ENCODE peak calls at places on chromosome X, in five cellular contexts. One of them, this sample, is unnamed.

GRCh38 chrX:16946361-16946964 is at the start of gene REPS2:
- DNase-seq in HTR-8/SVneo: peak; percentile 84
- DNase-seq in EL: peak; percentile 52
- DNase-seq in iris pigment epithelial cell: peak; percentile 53
- DNase-seq in PC-3: peak; percentile 82
- DNase-seq in this sample: peak; percentile 64

GRCh38 chrX:17596546-17597205 is 140.6 kb upstream of the SCML1 start:
- DNase-seq in HTR-8/SVneo: no peak
- DNase-seq in iris pigment epithelial cell: no peak
- DNase-seq in EL: peak; percentile 42
- DNase-seq in PC-3: no peak
- DNase-seq in this sample: no peak

GRCh38 chrX:112704226-112704625 is 24.5 kb upstream of the LHFPL1 start:
- DNase-seq in HTR-8/SVneo: no peak
- DNase-seq in PC-3: no peak
- DNase-seq in iris pigment epithelial cell: no peak
- DNase-seq in EL: no peak
- DNase-seq in this sample: no peak

GRCh38 chrX:53686151-53686885 is at the start of gene HUWE1:
- DNase-seq in iris pigment epithelial cell: peak; percentile 60
- DNase-seq in PC-3: peak; percentile 75
- DNase-seq in HTR-8/SVneo: peak; percentile 26
- DNase-seq in EL: peak; percentile 73
- DNase-seq in this sample: peak; percentile 55

GRCh38 chrX:45619290-45619689 is 418.6 kb upstream of the DIPK2B start:
- DNase-seq in HTR-8/SVneo: no peak
- DNase-seq in PC-3: no peak
- DNase-seq in iris pigment epithelial cell: peak; percentile 68
- DNase-seq in EL: no peak
- DNase-seq in this sample: no peak

GRCh38 chrX:8748855-8749254 is 16.9 kb upstream of the ANOS1 start:
- DNase-seq in HTR-8/SVneo: peak; percentile 25
- DNase-seq in EL: peak; percentile 28
- DNase-seq in iris pigment epithelial cell: peak; percentile 50
- DNase-seq in PC-3: peak; percentile 65
- DNase-seq in this sample: no peak

GRCh38 chrX:75155454-75155829 is 641 bp downstream of the ABCB7 start:
- DNase-seq in EL: peak; percentile 6
- DNase-seq in HTR-8/SVneo: no peak
- DNase-seq in iris pigment epithelial cell: peak; percentile 21
- DNase-seq in PC-3: peak; percentile 9
- DNase-seq in this sample: no peak

GRCh38 chrX:74234829-74235228 is 69.2 kb upstream of the ZCCHC13 start:
- DNase-seq in HTR-8/SVneo: no peak
- DNase-seq in iris pigment epithelial cell: no peak
- DNase-seq in PC-3: peak; percentile 8
- DNase-seq in EL: no peak
- DNase-seq in this sample: no peak

GRCh38 chrX:9149831-9150230 is 115.9 kb upstream of the FAM9B start:
- DNase-seq in HTR-8/SVneo: no peak
- DNase-seq in PC-3: peak; percentile 20
- DNase-seq in EL: no peak
- DNase-seq in iris pigment epithelial cell: peak; percentile 24
- DNase-seq in this sample: no peak

GRCh38 chrX:115625577-115626301 is 64.8 kb downstream of the PLS3 start:
- DNase-seq in EL: peak; percentile 28
- DNase-seq in PC-3: no peak
- DNase-seq in HTR-8/SVneo: no peak
- DNase-seq in iris pigment epithelial cell: peak; percentile 68
- DNase-seq in this sample: no peak

GRCh38 chrX:136652822-136653723 is 5.1 kb downstream of the CD40LG start:
- DNase-seq in HTR-8/SVneo: no peak
- DNase-seq in iris pigment epithelial cell: no peak
- DNase-seq in PC-3: no peak
- DNase-seq in EL: no peak
- DNase-seq in this sample: no peak

GRCh38 chrX:15882704-15883539 is 28.3 kb upstream of the AP1S2 start:
- DNase-seq in iris pigment epithelial cell: peak; percentile 11
- DNase-seq in EL: peak; percentile 61
- DNase-seq in HTR-8/SVneo: no peak
- DNase-seq in PC-3: peak; percentile 54
- DNase-seq in this sample: peak; percentile 51

GRCh38 chrX:28901637-28902036 is 314.4 kb downstream of the IL1RAPL1 start:
- DNase-seq in iris pigment epithelial cell: peak; percentile 38
- DNase-seq in HTR-8/SVneo: no peak
- DNase-seq in PC-3: peak; percentile 50
- DNase-seq in EL: peak; percentile 11
- DNase-seq in this sample: peak; percentile 14

GRCh38 chrX:118350221-118350620 is 4.3 kb downstream of the WDR44 start:
- DNase-seq in HTR-8/SVneo: no peak
- DNase-seq in iris pigment epithelial cell: peak; percentile 57
- DNase-seq in EL: peak; percentile 34
- DNase-seq in PC-3: no peak
- DNase-seq in this sample: peak; percentile 42

GRCh38 chrX:53223955-53224859 is 800 bp downstream of the KDM5C start:
- DNase-seq in iris pigment epithelial cell: peak; percentile 79
- DNase-seq in PC-3: peak; percentile 78
- DNase-seq in EL: peak; percentile 49
- DNase-seq in HTR-8/SVneo: no peak
- DNase-seq in this sample: peak; percentile 32

GRCh38 chrX:135287266-135287823 is 21.9 kb upstream of the ETDC start:
- DNase-seq in EL: no peak
- DNase-seq in HTR-8/SVneo: no peak
- DNase-seq in iris pigment epithelial cell: no peak
- DNase-seq in PC-3: no peak
- DNase-seq in this sample: no peak

GRCh38 chrX:111168314-111168713 is 72.3 kb downstream of the PAK3 start:
- DNase-seq in iris pigment epithelial cell: peak; percentile 5
- DNase-seq in EL: peak; percentile 0
- DNase-seq in PC-3: peak; percentile 10
- DNase-seq in HTR-8/SVneo: no peak
- DNase-seq in this sample: no peak